ENCODE peak calls at places on chromosomes 11 and 22, in four cellular contexts. One of them, this sample, is unnamed.

GRCh38 chr11:72079776-72080325 is 491 bp downstream of the NUMA1 start:
- DNase-seq in iris pigment epithelial cell: no peak
- DNase-seq in NCI-H1092: no peak
- DNase-seq in naive B cell: no peak
- DNase-seq in this sample: no peak

GRCh38 chr11:33701302-33701701 is 676 bp upstream of the C11orf91 start:
- DNase-seq in iris pigment epithelial cell: peak
- DNase-seq in NCI-H1092: no peak
- DNase-seq in naive B cell: no peak
- DNase-seq in this sample: no peak

GRCh38 chr22:36731916-36732315 is 28.4 kb upstream of the CACNG2 start:
- DNase-seq in iris pigment epithelial cell: no peak
- DNase-seq in NCI-H1092: no peak
- DNase-seq in naive B cell: no peak
- DNase-seq in this sample: no peak

GRCh38 chr22:31980628-31981027 is 36.3 kb downstream of the YWHAH start:
- DNase-seq in iris pigment epithelial cell: no peak
- DNase-seq in NCI-H1092: no peak
- DNase-seq in naive B cell: no peak
- DNase-seq in this sample: no peak

GRCh38 chr22:36430863-36431262 is 43.1 kb upstream of the MYH9 start:
- DNase-seq in iris pigment epithelial cell: peak
- DNase-seq in NCI-H1092: no peak
- DNase-seq in naive B cell: no peak
- DNase-seq in this sample: no peak

GRCh38 chr11:117387992-117388765 is 60.5 kb downstream of the CEP164 start:
- DNase-seq in iris pigment epithelial cell: peak
- DNase-seq in NCI-H1092: no peak
- DNase-seq in naive B cell: no peak
- DNase-seq in this sample: no peak

GRCh38 chr11:609355-609811 is 6.4 kb downstream of the IRF7 start:
- DNase-seq in iris pigment epithelial cell: no peak
- DNase-seq in NCI-H1092: no peak
- DNase-seq in naive B cell: no peak
- DNase-seq in this sample: no peak

GRCh38 chr11:66687831-66688281 is 10.2 kb upstream of the RBM4B start:
- DNase-seq in iris pigment epithelial cell: no peak
- DNase-seq in NCI-H1092: no peak
- DNase-seq in naive B cell: no peak
- DNase-seq in this sample: no peak

GRCh38 chr11:3855808-3856491 is 486 bp downstream of the STIM1 start:
- DNase-seq in iris pigment epithelial cell: peak
- DNase-seq in NCI-H1092: no peak
- DNase-seq in naive B cell: peak
- DNase-seq in this sample: no peak

GRCh38 chr22:42914511-42915076 is 57.5 kb upstream of the ARFGAP3 start:
- DNase-seq in iris pigment epithelial cell: no peak
- DNase-seq in NCI-H1092: no peak
- DNase-seq in naive B cell: no peak
- DNase-seq in this sample: no peak

GRCh38 chr11:67303132-67303988 is at the start of gene SSH3:
- DNase-seq in iris pigment epithelial cell: peak
- DNase-seq in NCI-H1092: no peak
- DNase-seq in naive B cell: no peak
- DNase-seq in this sample: peak

GRCh38 chr11:73229321-73230275 is 11.5 kb downstream of the P2RY2 start:
- DNase-seq in iris pigment epithelial cell: no peak
- DNase-seq in NCI-H1092: no peak
- DNase-seq in naive B cell: no peak
- DNase-seq in this sample: no peak

GRCh38 chr11:70672991-70673670 is 274.8 kb downstream of the CTTN start:
- DNase-seq in iris pigment epithelial cell: no peak
- DNase-seq in NCI-H1092: no peak
- DNase-seq in naive B cell: no peak
- DNase-seq in this sample: no peak

GRCh38 chr22:19109198-19110063 is 12.8 kb downstream of the DGCR2 start:
- DNase-seq in iris pigment epithelial cell: peak
- DNase-seq in NCI-H1092: no peak
- DNase-seq in naive B cell: peak
- DNase-seq in this sample: peak

GRCh38 chr11:45809456-45810395 is 4.8 kb downstream of the SLC35C1 start:
- DNase-seq in iris pigment epithelial cell: no peak
- DNase-seq in NCI-H1092: no peak
- DNase-seq in naive B cell: no peak
- DNase-seq in this sample: no peak

GRCh38 chr11:79314906-79315689 is 125.7 kb downstream of the TENM4 start:
- DNase-seq in iris pigment epithelial cell: peak
- DNase-seq in NCI-H1092: no peak
- DNase-seq in naive B cell: no peak
- DNase-seq in this sample: peak

GRCh38 chr11:44484211-44484610 is 81.3 kb upstream of the CD82 start:
- DNase-seq in iris pigment epithelial cell: peak
- DNase-seq in NCI-H1092: peak
- DNase-seq in naive B cell: no peak
- DNase-seq in this sample: no peak

GRCh38 chr11:33984682-33985389 is 66.7 kb upstream of the CAPRIN1 start:
- DNase-seq in iris pigment epithelial cell: no peak
- DNase-seq in NCI-H1092: no peak
- DNase-seq in naive B cell: no peak
- DNase-seq in this sample: no peak

GRCh38 chr22:22720724-22721261 is 76.4 kb downstream of the GGTLC2 start:
- DNase-seq in iris pigment epithelial cell: peak
- DNase-seq in NCI-H1092: no peak
- DNase-seq in naive B cell: peak
- DNase-seq in this sample: no peak

GRCh38 chr11:117415358-117415896 is 87.8 kb downstream of the CEP164 start:
- DNase-seq in iris pigment epithelial cell: no peak
- DNase-seq in NCI-H1092: no peak
- DNase-seq in naive B cell: no peak
- DNase-seq in this sample: no peak

This sample was measured in NCI-H2029 treated with DMSO at 0.1 percent for 48 hours.